ENCODE peak calls at places on chromosome 15, in ten cellular contexts. U is psoas muscle, P is body of pancreas, L is fibroblast of lung, D is HCT116, O is left ventricle myocardium inferior, M is colonic mucosa, I is ovary, E is DND-41, V is heart left ventricle. B is an unnamed sample.

GRCh38 chr15:55289573-55290360 is at the start of gene RAB27A:
- DNase-seq in D (peak; percentile 28), E (peak; percentile 62), O (peak; percentile 65), U (peak; percentile 72), M (peak; percentile 81), L (peak; percentile 72), P (peak; percentile 84), V (peak; percentile 65), I (peak; percentile 64), B (peak; percentile 88)

GRCh38 chr15:33083232-33084006 is 111.1 kb downstream of the FMN1 start:
- DNase-seq in D (peak; percentile 39), E (no peak), L (peak; percentile 65), V (no peak), M (no peak), I (no peak), O (no peak), U (no peak), P (no peak), B (no peak)

GRCh38 chr15:62352817-62353216 is 187.7 kb upstream of the C2CD4B start:
- DNase-seq in M (no peak), E (no peak), L (no peak), D (no peak), I (no peak), V (no peak), U (no peak), O (no peak), P (no peak), B (no peak)

GRCh38 chr15:99704444-99704838 is 28.8 kb downstream of the LYSMD4 start:
- DNase-seq in D (peak; percentile 78), E (peak; percentile 58), M (peak; percentile 46), O (no peak), I (no peak), U (no peak), V (peak; percentile 57), L (peak; percentile 80), P (peak; percentile 34), B (peak; percentile 92)

GRCh38 chr15:28125673-28126651 is 26.8 kb upstream of the OCA2 start:
- DNase-seq in V (no peak), P (no peak), U (no peak), L (peak; percentile 42), M (no peak), I (no peak), D (peak; percentile 33), O (no peak), E (no peak), B (peak; percentile 81)

GRCh38 chr15:90838066-90838465 is 30.3 kb upstream of the FURIN start:
- DNase-seq in E (peak; percentile 21), M (no peak), D (no peak), U (no peak), P (no peak), V (no peak), I (no peak), L (no peak), O (no peak), B (no peak)

GRCh38 chr15:50800715-50801114 is 35.2 kb upstream of the SPPL2A start:
- DNase-seq in D (no peak), O (no peak), L (no peak), U (no peak), M (peak; percentile 15), V (no peak), P (no peak), I (no peak), E (no peak), B (no peak)

GRCh38 chr15:74156678-74157411 is 16.7 kb upstream of the ISLR start:
- DNase-seq in I (no peak), M (no peak), E (no peak), L (peak; percentile 17), P (no peak), V (no peak), O (no peak), U (no peak), D (no peak), B (no peak)

GRCh38 chr15:36775209-36775608 is 195.8 kb downstream of the CDIN1 start:
- DNase-seq in M (no peak), L (no peak), O (no peak), U (no peak), I (no peak), E (no peak), P (no peak), V (no peak), D (no peak), B (no peak)

GRCh38 chr15:65077981-65078352 is 1.4 kb downstream of the KBTBD13 start:
- DNase-seq in U (peak; percentile 92), E (no peak), O (peak; percentile 72), L (peak; percentile 41), M (peak; percentile 87), I (peak; percentile 78), D (peak; percentile 48), V (peak; percentile 61), P (peak; percentile 58), B (peak; percentile 80)

GRCh38 chr15:91055548-91056331 is 33.3 kb upstream of the VPS33B start:
- DNase-seq in L (peak; percentile 44), I (no peak), O (peak; percentile 24), D (peak; percentile 75), M (peak; percentile 66), V (peak; percentile 53), U (no peak), E (peak; percentile 52), P (peak; percentile 67), B (peak; percentile 77)

GRCh38 chr15:85691350-85692240 is 103.1 kb downstream of the KLHL25 start:
- DNase-seq in E (peak; percentile 48), U (no peak), V (no peak), P (no peak), D (no peak), O (no peak), I (no peak), L (no peak), M (no peak), B (no peak)

GRCh38 chr15:36359286-36359685 is 220.1 kb upstream of the CDIN1 start:
- DNase-seq in E (no peak), I (no peak), L (no peak), M (no peak), P (no peak), O (no peak), U (no peak), V (no peak), D (no peak), B (no peak)

GRCh38 chr15:89299896-89300295 is 34.7 kb downstream of the POLG start:
- DNase-seq in V (no peak), M (no peak), I (no peak), D (peak; percentile 16), L (peak; percentile 42), P (no peak), U (no peak), E (no peak), O (no peak), B (no peak)

GRCh38 chr15:70479056-70479455 is 284.3 kb downstream of the UACA start:
- DNase-seq in P (no peak), I (no peak), M (no peak), D (no peak), O (no peak), U (no peak), V (no peak), E (no peak), L (no peak), B (no peak)

GRCh38 chr15:86135030-86135429 is 55.4 kb downstream of the AGBL1 start:
- DNase-seq in L (no peak), U (no peak), O (peak; percentile 17), I (no peak), D (no peak), E (no peak), M (peak; percentile 19), V (peak; percentile 5), P (no peak), B (peak; percentile 37)

GRCh38 chr15:68382286-68383007 is 49.5 kb downstream of the ITGA11 start:
- DNase-seq in I (no peak), P (no peak), M (peak; percentile 1), E (no peak), U (no peak), D (no peak), L (peak; percentile 53), O (no peak), V (no peak), B (no peak)

GRCh38 chr15:28960979-28961378 is 75.2 kb downstream of the APBA2 start:
- DNase-seq in L (peak; percentile 96), D (peak; percentile 81), I (no peak), E (no peak), M (no peak), O (no peak), U (no peak), P (no peak), V (no peak), B (peak; percentile 56)

GRCh38 chr15:54029076-54029475 is 50.8 kb downstream of the UNC13C start:
- DNase-seq in V (no peak), D (no peak), I (no peak), O (no peak), U (no peak), P (no peak), M (no peak), L (no peak), E (no peak), B (no peak)

GRCh38 chr15:44298878-44299277 is 10.4 kb downstream of the GOLM2 start:
- DNase-seq in I (no peak), L (no peak), P (no peak), D (peak; percentile 26), V (no peak), E (no peak), O (no peak), M (no peak), U (no peak), B (no peak)
- TF ChIP-seq CTCF in I (no peak), L (peak; percentile 45), P (no peak), D (peak; percentile 79), V (no peak), E (peak; percentile 30), O (no peak), M (no peak), U (no peak), B (no peak)

GRCh38 chr15:26472661-26473060 is 300.2 kb downstream of the GABRB3 start:
- DNase-seq in I (no peak), M (no peak), O (no peak), L (no peak), V (no peak), E (no peak), P (no peak), U (no peak), D (no peak), B (no peak)
- H3K9me3 ChIP-seq in I (no peaks in the 10 kb centered on the region), M (no peaks in the 10 kb centered on the region), O (peaks cover 24% of the 10 kb centered on the region), L (no peaks in the 10 kb centered on the region), V (peaks cover 40% of the 10 kb centered on the region), E (peaks cover 2% of the 10 kb centered on the region), P (no peaks in the 10 kb centered on the region), U (no peaks in the 10 kb centered on the region), D (peaks cover 33% of the 10 kb centered on the region), B (no peaks in the 10 kb centered on the region)

GRCh38 chr15:60369696-60370095 is 28.1 kb downstream of the ANXA2 start:
- DNase-seq in U (no peak), M (no peak), D (no peak), L (no peak), P (no peak), E (no peak), O (no peak), V (no peak), I (no peak), B (no peak)
- H3K27ac ChIP-seq in U (peak overlapping the region; percentile 24), M (no peak overlapping the region), D (peak overlapping the region; percentile 93), L (peak overlapping the region; percentile 93), P (peak overlapping the region; percentile 81), E (no peak overlapping the region), O (peak overlapping the region; percentile 86), V (no peak overlapping the region), I (no peak overlapping the region), B (peak overlapping the region; percentile 91)

DNA sequence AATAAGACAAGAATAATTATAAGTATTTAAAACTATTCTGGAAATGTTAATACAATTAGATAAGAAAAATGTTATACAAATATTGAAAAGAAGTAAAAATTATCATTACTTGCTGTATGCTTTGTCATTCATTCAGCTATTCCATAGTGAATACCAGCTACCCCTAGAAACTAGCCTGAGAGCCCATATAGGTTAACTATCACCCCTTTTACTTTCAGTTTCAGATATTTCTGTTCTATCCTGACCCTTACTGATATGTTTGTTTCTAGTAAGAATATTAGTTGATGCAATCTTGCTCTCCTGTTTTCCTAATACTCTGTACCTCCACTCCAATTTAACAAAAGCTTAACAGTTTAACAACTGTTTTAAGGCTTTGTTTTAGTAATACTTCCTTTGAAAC is 31.6 kb downstream of the FAM227B start:
- DNase-seq in D (no peak), E (no peak), L (no peak), U (no peak), O (no peak), M (no peak), V (no peak), I (no peak), P (no peak), B (no peak)
- TF ChIP-seq CTCF in D (no peak), E (no peak), L (no peak), U (no peak), O (no peak), M (no peak), V (no peak), I (no peak), P (no peak), B (no peak)

B was measured in hepatocyte.